ENCODE peak calls at places on chromosomes 16 and 17, in six cellular contexts. M is germinal center, E is nucleus accumbens, D is mucosa of descending colon, K is aorta, I is breast epithelium. J is an unnamed sample.

GRCh38 chr17:32806646-32807045 is 70.3 kb downstream of the MYO1D start:
- DNase-seq in K (no peak), I (no peak), D (no peak), M (no peak), E (no peak), J (no peak)

GRCh38 chr16:55605756-55606155 is 39.3 kb downstream of the CAPNS2 start:
- DNase-seq in E (no peak), D (no peak), M (no peak), K (no peak), I (no peak), J (no peak)

GRCh38 chr16:22933173-22933572 is 119.2 kb downstream of the HS3ST2 start:
- DNase-seq in D (no peak), E (no peak), I (no peak), K (no peak), M (peak), J (no peak)

GRCh38 chr17:50397111-50397918 is at the start of gene LRRC59:
- DNase-seq in M (peak), D (peak), I (peak), E (peak), K (peak), J (peak)

GRCh38 chr16:10539793-10540192 is 40.6 kb downstream of the EMP2 start:
- DNase-seq in M (no peak), K (no peak), E (no peak), I (no peak), D (no peak), J (no peak)

GRCh38 chr17:50205111-50205821 is 3.8 kb upstream of the COL1A1 start:
- DNase-seq in I (no peak), K (peak), M (no peak), D (no peak), E (no peak), J (no peak)

GRCh38 chr16:86611517-86611840 is 33.1 kb downstream of the FOXL1 start:
- DNase-seq in I (no peak), D (no peak), K (peak), E (no peak), M (no peak), J (no peak)

GRCh38 chr17:48132375-48132774 is 24.8 kb downstream of the SNX11 start:
- DNase-seq in K (no peak), I (no peak), E (no peak), D (no peak), M (no peak), J (no peak)

GRCh38 chr16:84907575-84907974 is 87.8 kb downstream of the CRISPLD2 start:
- DNase-seq in D (no peak), I (no peak), K (no peak), E (no peak), M (no peak), J (no peak)

GRCh38 chr16:26360867-26361266 is 669.1 kb downstream of the HS3ST4 start:
- DNase-seq in I (no peak), K (no peak), E (no peak), M (no peak), D (no peak), J (no peak)

GRCh38 chr17:66711936-66712335 is 123.0 kb upstream of the CACNG5 start:
- DNase-seq in E (no peak), I (no peak), M (no peak), K (no peak), D (peak), J (no peak)

GRCh38 chr17:46910179-46910927 is 12.6 kb upstream of the GOSR2 start:
- DNase-seq in E (no peak), M (no peak), K (no peak), D (no peak), I (no peak), J (no peak)

GRCh38 chr17:50875074-50875473 is 8.9 kb upstream of the TOB1 start:
- DNase-seq in E (no peak), M (no peak), K (no peak), I (no peak), D (no peak), J (no peak)

GRCh38 chr16:50286681-50287080 is 20.3 kb downstream of the ADCY7 start:
- DNase-seq in E (no peak), M (no peak), I (no peak), K (no peak), D (no peak), J (no peak)

GRCh38 chr17:29148257-29148789 is 31.9 kb downstream of the MYO18A start:
- DNase-seq in E (no peak), K (no peak), M (no peak), D (no peak), I (no peak), J (no peak)

GRCh38 chr17:38451030-38451839 is 23.0 kb downstream of the ARHGAP23 start:
- DNase-seq in D (no peak), E (no peak), M (no peak), K (peak), I (no peak), J (no peak)

GRCh38 chr17:57422574-57423164 is 166.3 kb downstream of the MSI2 start:
- DNase-seq in K (peak), E (no peak), D (no peak), I (no peak), M (no peak), J (no peak)

GRCh38 chr16:76910931-76911330 is 280.1 kb upstream of the MON1B start:
- DNase-seq in E (no peak), D (no peak), M (no peak), K (no peak), I (no peak), J (no peak)

GRCh38 chr16:48972236-48972635 is 309.4 kb downstream of the CBLN1 start:
- DNase-seq in I (no peak), D (no peak), M (no peak), E (no peak), K (no peak), J (no peak)

GRCh38 chr17:32276217-32276616 is 10.6 kb downstream of the RHBDL3 start:
- DNase-seq in E (no peak), D (no peak), M (no peak), K (no peak), I (no peak), J (no peak)

GRCh38 chr17:70857351-70857750 is 688.0 kb downstream of the KCNJ2 start:
- DNase-seq in K (no peak), E (no peak), I (no peak), D (no peak), M (no peak), J (no peak)

J was measured in stimulated activated naive CD4-positive, alpha-beta T cell treated with Interleukin-2 at 50 U/mL for 16 hours.